ENCODE peak calls at places on chromosomes 1 and 21, in nine cellular contexts. H is AG10803, S is LNCaP clone FGC, X is brain microvascular endothelial cell, L is GM23248, Y is astrocyte, Q is GM12864, A is OCI-LY7, O is epithelial cell of esophagus. G is an unnamed sample.

GRCh38 chr1:110756506-110756905 is 81.8 kb upstream of the KCNA3 start:
- DNase-seq in Y (no peak), A (no peak), S (no peak), Q (no peak), L (no peak), O (no peak), X (no peak), H (no peak), G (no peak)

GRCh38 chr21:46057111-46057709 is 40.7 kb upstream of the COL6A2 start:
- DNase-seq in Y (no peak), O (no peak), L (no peak), Q (no peak), H (no peak), A (no peak), S (no peak), X (no peak), G (no peak)

GRCh38 chr1:107138166-107138565 is 2.7 kb upstream of the NTNG1 start:
- DNase-seq in Y (peak), X (no peak), S (no peak), Q (no peak), H (no peak), L (peak), A (no peak), O (peak), G (no peak)

GRCh38 chr21:38325761-38326420 is 69.1 kb downstream of the KCNJ15 start:
- DNase-seq in S (no peak), X (no peak), L (no peak), Y (no peak), A (no peak), O (no peak), Q (no peak), H (peak), G (no peak)

GRCh38 chr1:87869563-87869962 is 540.9 kb downstream of the LMO4 start:
- DNase-seq in X (peak), A (no peak), Q (no peak), L (peak), O (peak), S (no peak), H (peak), Y (peak), G (no peak)

GRCh38 chr1:114353233-114353632 is 157.8 kb downstream of the TRIM33 start:
- DNase-seq in O (peak), X (peak), L (peak), H (peak), Q (peak), S (no peak), A (peak), Y (peak), G (no peak)

GRCh38 chr1:192973202-192973601 is 86.0 kb downstream of the UCHL5 start:
- DNase-seq in Q (no peak), X (no peak), Y (no peak), A (no peak), L (no peak), O (no peak), S (no peak), H (no peak), G (no peak)

GRCh38 chr1:58929667-58930325 is 145.9 kb upstream of the JUN start:
- DNase-seq in A (no peak), Q (no peak), H (no peak), L (no peak), X (no peak), Y (no peak), O (peak), S (no peak), G (peak)

GRCh38 chr21:17523007-17523451 is 10.2 kb downstream of the CXADR start:
- DNase-seq in H (no peak), S (no peak), X (no peak), L (no peak), O (peak), A (no peak), Y (no peak), Q (no peak), G (no peak)

GRCh38 chr1:233113009-233113712 is 162.8 kb downstream of the NTPCR start:
- DNase-seq in X (peak), O (peak), Y (peak), S (no peak), L (peak), Q (no peak), H (peak), A (no peak), G (peak)

GRCh38 chr21:31282095-31282709 is 61.9 kb downstream of the TIAM1 start:
- DNase-seq in Q (no peak), O (peak), H (peak), S (no peak), A (no peak), X (peak), L (peak), Y (peak), G (no peak)

GRCh38 chr1:206714331-206715058 is 29.8 kb downstream of the MAPKAPK2 start:
- DNase-seq in L (peak), O (peak), X (no peak), H (peak), Q (no peak), Y (peak), A (no peak), S (peak), G (no peak)

GRCh38 chr1:46300673-46301405 is 2.6 kb downstream of the LRRC41 start:
- DNase-seq in Y (peak), O (peak), H (peak), S (peak), L (peak), Q (no peak), A (no peak), X (no peak), G (no peak)

GRCh38 chr1:76294470-76295194 is 220.1 kb downstream of the ST6GALNAC3 start:
- DNase-seq in Y (no peak), H (no peak), S (no peak), L (no peak), Q (peak), A (peak), X (no peak), O (no peak), G (no peak)

GRCh38 chr1:55288245-55288644 is 73.1 kb upstream of the USP24 start:
- DNase-seq in L (peak), O (no peak), A (peak), Y (no peak), S (no peak), X (peak), Q (peak), H (peak), G (no peak)

GRCh38 chr1:1630965-1631792 is 794 bp upstream of the MMP23B start:
- DNase-seq in A (no peak), S (no peak), X (no peak), O (no peak), Q (no peak), L (peak), H (peak), Y (no peak), G (no peak)

GRCh38 chr1:76547916-76548315 is 319.4 kb upstream of the ST6GALNAC5 start:
- DNase-seq in A (no peak), X (no peak), Q (no peak), Y (no peak), O (no peak), S (no peak), H (no peak), L (no peak), G (no peak)

GRCh38 chr1:66283583-66284041 is 250.3 kb upstream of the SGIP1 start:
- DNase-seq in A (no peak), X (no peak), O (peak), L (peak), S (no peak), H (peak), Q (peak), Y (peak), G (no peak)

GRCh38 chr1:26259005-26259404 is 20.9 kb upstream of the SH3BGRL3 start:
- DNase-seq in X (no peak), Q (no peak), S (no peak), Y (no peak), A (no peak), L (no peak), O (no peak), H (no peak), G (no peak)

GRCh38 chr1:247118946-247119446 is 14.8 kb upstream of the ZNF669 start:
- DNase-seq in X (no peak), H (peak), A (peak), S (peak), Y (no peak), O (peak), L (peak), Q (no peak), G (no peak)

GRCh38 chr1:56577859-56578663 is 1.3 kb downstream of the PLPP3 start:
- DNase-seq in O (peak), A (peak), Y (peak), X (peak), L (peak), Q (no peak), S (no peak), H (peak), G (peak)

GRCh38 chr1:20486457-20487235 is 636 bp upstream of the CAMK2N1 start:
- DNase-seq in Q (no peak), Y (peak), A (no peak), X (no peak), L (peak), H (peak), S (no peak), O (peak), G (no peak)

GRCh38 chr21:18951291-18952038 is 547.9 kb upstream of the TMPRSS15 start:
- DNase-seq in X (no peak), H (no peak), Q (no peak), L (no peak), A (peak), S (peak), Y (no peak), O (no peak), G (no peak)

GRCh38 chr1:27594542-27595510 is 9.1 kb downstream of the AHDC1 start:
- DNase-seq in A (no peak), Y (peak), O (peak), S (no peak), H (peak), X (no peak), L (peak), Q (no peak), G (no peak)

GRCh38 chr1:40664167-40664537 is 1.3 kb downstream of the RIMS3 start:
- DNase-seq in Q (no peak), A (peak), S (no peak), Y (no peak), H (no peak), X (no peak), O (no peak), L (no peak), G (no peak)

GRCh38 chr1:94236630-94237290 is 624 bp downstream of the ARHGAP29 start:
- DNase-seq in Q (no peak), H (peak), A (no peak), O (peak), Y (peak), L (peak), X (no peak), S (no peak), G (no peak)

GRCh38 chr1:201649776-201650607 is 111.1 kb downstream of the NAV1 start:
- DNase-seq in A (no peak), S (no peak), L (peak), O (peak), H (peak), Q (no peak), X (peak), Y (peak), G (peak)

GRCh38 chr1:148379697-148380096 is 103.4 kb downstream of the PPIAL4G start:
- DNase-seq in X (no peak), L (no peak), Q (no peak), H (no peak), O (no peak), A (no peak), Y (no peak), S (no peak), G (no peak)
- H3K4me3 ChIP-seq in X (peak), L (no peak), Q (no peak), H (no peak), O (no peak), A (no peak), Y (no peak), S (no peak), G (no peak)

GRCh38 chr1:50968021-50968883 is 1.8 kb upstream of the CDKN2C start:
- DNase-seq in O (peak), X (peak), A (peak), Y (peak), Q (peak), S (peak), L (peak), H (peak), G (peak)
- H3K4me3 ChIP-seq in O (peak), X (peak), A (peak), Y (peak), Q (peak), S (peak), L (peak), H (peak), G (peak)

GRCh38 chr1:61299468-61299867 is 217.1 kb downstream of the NFIA start:
- DNase-seq in S (peak), A (no peak), H (no peak), Q (no peak), O (no peak), L (no peak), Y (no peak), X (no peak), G (no peak)
- H3K4me3 ChIP-seq in S (no peak), A (no peak), H (no peak), Q (no peak), O (no peak), L (no peak), Y (no peak), X (no peak), G (no peak)

DNA sequence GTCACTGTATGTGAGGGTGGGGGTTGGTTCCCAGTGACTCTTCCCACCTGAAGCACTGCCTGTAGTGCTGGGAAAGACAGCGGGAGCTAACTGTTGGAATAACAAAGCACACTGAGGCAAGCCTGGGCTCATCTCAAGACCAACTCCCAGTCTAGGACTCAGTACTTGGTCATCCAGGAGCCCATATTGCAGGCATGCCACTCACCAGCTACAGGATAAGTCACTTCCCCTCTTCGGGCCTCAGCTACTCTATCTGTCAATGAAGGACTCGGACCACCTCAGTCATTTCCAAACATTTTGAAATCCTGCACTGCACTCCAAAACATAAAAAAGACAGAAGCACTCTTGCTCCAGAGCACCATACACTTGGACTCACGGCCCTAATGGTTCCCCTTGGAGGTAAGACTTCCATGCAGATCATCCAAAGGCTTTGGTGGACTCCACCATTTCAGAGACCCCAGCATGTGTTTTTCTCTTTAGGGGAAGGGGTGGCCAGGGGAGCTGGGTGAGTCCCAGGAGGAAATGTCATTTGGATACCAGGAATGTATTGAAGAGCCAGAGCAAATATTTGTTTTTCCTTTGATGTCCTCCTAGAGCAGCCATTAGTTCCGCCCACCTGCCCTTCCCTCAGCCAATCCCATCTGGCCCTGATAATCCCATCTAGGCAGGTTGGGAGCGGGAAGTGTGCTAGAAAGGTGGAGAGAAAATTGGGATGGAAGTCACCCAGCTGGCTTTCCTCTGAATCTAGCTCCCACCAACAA is 3.1 kb downstream of the NUAK2 start:
- DNase-seq in O (peak), L (no peak), S (peak), H (no peak), Y (no peak), A (no peak), Q (no peak), X (no peak), G (no peak)
- H3K4me3 ChIP-seq in O (peak), L (peak), S (peak), H (no peak), Y (peak), A (no peak), Q (no peak), X (peak), G (no peak)

GRCh38 chr1:23747947-23748346 is 4.7 kb downstream of the ELOA start:
- DNase-seq in O (no peak), A (no peak), S (no peak), Y (no peak), Q (no peak), H (no peak), X (no peak), L (peak), G (no peak)

GRCh38 chr1:23743287-23744052 is at the start of gene ELOA:
- DNase-seq in X (no peak), S (no peak), H (peak), Q (no peak), A (peak), Y (peak), O (peak), L (peak), G (peak)

GRCh38 chr1:23742670-23743286 is 493 bp upstream of the ELOA start:
- DNase-seq in Y (no peak), H (peak), S (no peak), O (peak), A (no peak), Q (no peak), X (no peak), L (peak), G (no peak)

GRCh38 chr1:23741609-23742008 is 1.7 kb upstream of the ELOA start:
- DNase-seq in Q (no peak), A (no peak), H (peak), Y (no peak), X (no peak), O (no peak), S (no peak), L (peak), G (no peak)

DNA sequence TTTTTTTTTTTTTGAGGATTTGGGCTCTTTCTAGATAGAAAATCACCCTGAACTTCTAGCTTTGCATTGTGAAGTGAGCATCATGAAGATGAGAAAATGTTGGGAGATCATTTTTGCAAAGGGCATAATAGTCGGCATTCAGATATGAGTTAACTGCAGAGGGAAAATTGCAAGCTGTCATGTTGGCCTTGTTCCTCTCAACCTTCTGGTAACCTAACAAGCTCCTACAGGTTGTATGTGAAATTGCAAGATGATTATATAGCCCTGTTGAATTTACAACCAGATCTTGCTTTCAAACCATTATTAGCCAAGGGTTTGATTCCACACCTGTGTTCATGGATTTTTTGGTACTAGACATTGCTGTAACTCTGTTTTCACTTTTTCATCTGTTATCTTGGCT is 2.2 kb downstream of the ELOA start:
- DNase-seq in H (peak), Y (no peak), X (no peak), A (peak), O (peak), S (peak), L (peak), Q (no peak), G (no peak)
- H3K4me3 ChIP-seq in H (peak), Y (no peak), X (no peak), A (peak), O (no peak), S (peak), L (peak), Q (peak), G (no peak)

GRCh38 chr1:93172778-93173177 is 7.4 kb downstream of the TMED5 start:
- DNase-seq in H (peak), O (no peak), L (no peak), X (no peak), S (no peak), A (no peak), Y (peak), Q (no peak), G (no peak)

GRCh38 chr1:93171549-93172050 is 8.6 kb downstream of the TMED5 start:
- DNase-seq in S (peak), O (no peak), Q (no peak), Y (peak), L (no peak), H (no peak), A (no peak), X (no peak), G (no peak)
- H3K4me3 ChIP-seq in S (no peak), O (no peak), Q (no peak), Y (no peak), L (no peak), H (no peak), A (no peak), X (no peak), G (no peak)

GRCh38 chr1:214427871-214428277 is 123.5 kb downstream of the PTPN14 start:
- DNase-seq in A (peak), X (peak), O (peak), Y (peak), S (no peak), Q (peak), L (peak), H (peak), G (peak)
- H3K4me3 ChIP-seq in A (no peak), X (no peak), O (no peak), Y (peak), S (no peak), Q (no peak), L (peak), H (no peak), G (no peak)